ENCODE peak calls at places on chromosomes 7 and 10, in ten cellular contexts. I is mucosa of descending colon, L is hepatocyte, D is HCT116, G is PC-9, X is breast epithelium, H is Caco-2, W is cardiac muscle cell, A is colonic mucosa, B is ascending aorta. N is an unnamed sample. For H3K4me1 and H3K36me3, the result is how much of the 10 kb centered on the place peaks cover.

GRCh38 chr7:75969182-75969581 is 25.2 kb downstream of the TMEM120A start:
- DNase-seq in I (no peak), D (no peak), W (no peak), B (peak), X (no peak), L (no peak), H (no peak), A (peak), G (no peak), N (no peak)

GRCh38 chr7:153835104-153835503 is 217.1 kb upstream of the DPP6 start:
- DNase-seq in H (no peak), W (no peak), A (no peak), I (no peak), B (no peak), L (no peak), G (no peak), X (no peak), D (no peak), N (no peak)

GRCh38 chr10:66639351-66639750 is 286.5 kb upstream of the LRRTM3 start:
- DNase-seq in D (no peak), I (no peak), H (no peak), G (no peak), L (no peak), A (no peak), X (no peak), B (no peak), W (no peak), N (no peak)

GRCh38 chr7:135335628-135336139 is 102.0 kb downstream of the STRA8 start:
- DNase-seq in H (peak), X (peak), A (peak), W (peak), I (peak), B (no peak), L (peak), G (peak), D (peak), N (no peak)

GRCh38 chr10:1187151-1187854 is 131.1 kb downstream of the WDR37 start:
- DNase-seq in L (no peak), X (no peak), D (no peak), B (no peak), G (no peak), I (no peak), W (no peak), H (no peak), A (no peak), N (no peak)

GRCh38 chr10:77422491-77423338 is 214.9 kb downstream of the KCNMA1 start:
- DNase-seq in X (no peak), W (peak), H (no peak), A (no peak), B (no peak), G (no peak), I (no peak), D (no peak), L (no peak), N (no peak)

GRCh38 chr7:134083766-134084487 is 43.2 kb upstream of the LRGUK start:
- DNase-seq in I (no peak), W (no peak), D (no peak), B (no peak), A (no peak), X (no peak), G (peak), L (peak), H (no peak), N (no peak)

GRCh38 chr10:69769395-69769989 is 32.2 kb upstream of the COL13A1 start:
- DNase-seq in B (peak), L (peak), W (peak), I (no peak), G (peak), D (peak), A (no peak), H (peak), X (no peak), N (no peak)

GRCh38 chr7:90824386-90825307 is 228.5 kb downstream of the CDK14 start:
- DNase-seq in D (no peak), X (no peak), H (no peak), I (no peak), B (no peak), W (peak), G (no peak), A (no peak), L (no peak), N (no peak)

GRCh38 chr7:36154255-36155212 is 1.5 kb downstream of the EEPD1 start:
- DNase-seq in I (peak), X (no peak), B (no peak), W (no peak), A (no peak), L (peak), H (no peak), D (no peak), G (no peak), N (no peak)

GRCh38 chr10:74822101-74822500 is 4.3 kb upstream of the KAT6B start:
- DNase-seq in A (no peak), X (no peak), L (no peak), D (no peak), I (no peak), H (peak), W (no peak), B (no peak), G (no peak), N (no peak)

GRCh38 chr7:92708105-92709042 is 118.2 kb upstream of the FAM133B start:
- DNase-seq in L (no peak), A (no peak), H (no peak), G (no peak), X (no peak), D (no peak), W (no peak), I (no peak), B (no peak), N (no peak)

GRCh38 chr10:122782911-122783310 is 62.7 kb downstream of the CUZD1 start:
- DNase-seq in G (no peak), I (no peak), X (no peak), A (no peak), B (no peak), H (no peak), W (no peak), L (no peak), D (no peak), N (no peak)

GRCh38 chr10:78277734-78278404 is 244.2 kb downstream of the RPS24 start:
- DNase-seq in I (no peak), H (no peak), G (no peak), L (peak), A (no peak), D (no peak), W (peak), B (peak), X (no peak), N (no peak)

GRCh38 chr7:27148031-27148775 is 629 bp upstream of the HOXA6 start:
- DNase-seq in I (peak), A (peak), G (peak), D (no peak), W (no peak), B (peak), H (peak), X (peak), L (no peak), N (no peak)

GRCh38 chr10:132869621-132870020 is 72.7 kb downstream of the CFAP46 start:
- DNase-seq in A (no peak), W (no peak), X (no peak), G (no peak), L (no peak), H (no peak), B (peak), I (no peak), D (no peak), N (no peak)

GRCh38 chr10:103491729-103492364 is 1.7 kb upstream of the NEURL1 start:
- DNase-seq in D (peak), W (peak), G (peak), L (peak), X (no peak), I (no peak), A (no peak), B (no peak), H (peak), N (no peak)

GRCh38 chr10:71099731-71100361 is 112.5 kb upstream of the UNC5B start:
- DNase-seq in D (no peak), B (no peak), L (no peak), G (no peak), I (no peak), H (no peak), A (no peak), X (no peak), W (no peak), N (no peak)

GRCh38 chr10:121113385-121113696 is 262.2 kb downstream of the WDR11 start:
- DNase-seq in H (peak), G (no peak), I (no peak), B (no peak), X (no peak), A (no peak), W (no peak), D (peak), L (peak), N (no peak)

GRCh38 chr7:29626730-29627129 is 63.1 kb downstream of the PRR15 start:
- DNase-seq in H (no peak), W (no peak), A (no peak), B (no peak), X (no peak), L (no peak), I (no peak), D (no peak), G (no peak), N (no peak)

GRCh38 chr7:27248911-27249723 is 6.5 kb downstream of the EVX1 start:
- DNase-seq in X (no peak), D (no peak), G (no peak), I (no peak), H (no peak), L (no peak), A (no peak), W (peak), B (peak), N (no peak)

GRCh38 chr7:69599879-69600764 is 1.8 kb downstream of the AUTS2 start:
- DNase-seq in G (no peak), L (peak), B (no peak), H (peak), D (no peak), W (peak), A (peak), X (no peak), I (no peak), N (no peak)

GRCh38 chr10:34313353-34313752 is 501.7 kb downstream of the PARD3 start:
- DNase-seq in A (no peak), B (no peak), X (no peak), G (no peak), I (no peak), W (no peak), D (no peak), H (no peak), L (no peak), N (no peak)

GRCh38 chr10:62018141-62018911 is 116.8 kb downstream of the ARID5B start:
- DNase-seq in G (no peak), I (no peak), L (no peak), B (no peak), X (no peak), H (no peak), D (no peak), A (no peak), W (no peak), N (no peak)

GRCh38 chr10:15824498-15824897 is 35.8 kb downstream of the MINDY3 start:
- DNase-seq in D (no peak), H (no peak), L (no peak), X (no peak), I (no peak), A (no peak), W (peak), G (no peak), B (no peak), N (no peak)

GRCh38 chr10:125343118-125343752 is 182.9 kb upstream of the CTBP2 start:
- DNase-seq in A (peak), X (no peak), D (peak), B (no peak), G (no peak), I (peak), W (peak), H (peak), L (peak), N (no peak)

GRCh38 chr10:1411451-1411850 is 325.9 kb downstream of the ADARB2 start:
- DNase-seq in I (no peak), A (no peak), W (no peak), D (no peak), H (no peak), X (no peak), G (no peak), B (peak), L (no peak), N (no peak)

GRCh38 chr7:23594879-23595604 is 2.1 kb upstream of the CCDC126 start:
- DNase-seq in X (no peak), W (no peak), H (no peak), G (no peak), L (no peak), I (no peak), D (peak), B (no peak), A (no peak), N (no peak)

GRCh38 chr7:75869776-75870379 is 9.0 kb upstream of the RHBDD2 start:
- DNase-seq in X (no peak), H (no peak), B (no peak), W (no peak), L (no peak), G (no peak), A (no peak), D (no peak), I (no peak), N (no peak)

GRCh38 chr10:126932516-126932915 is 27.3 kb downstream of the DOCK1 start:
- DNase-seq in I (no peak), L (no peak), X (no peak), B (no peak), D (no peak), W (no peak), A (no peak), G (no peak), H (no peak), N (no peak)
- TF ChIP-seq CTCF in I (no peak), L (no peak), X (no peak), B (no peak), D (no peak), W (no peak), A (no peak), G (no peak), H (no peak), N (no peak)

DNA sequence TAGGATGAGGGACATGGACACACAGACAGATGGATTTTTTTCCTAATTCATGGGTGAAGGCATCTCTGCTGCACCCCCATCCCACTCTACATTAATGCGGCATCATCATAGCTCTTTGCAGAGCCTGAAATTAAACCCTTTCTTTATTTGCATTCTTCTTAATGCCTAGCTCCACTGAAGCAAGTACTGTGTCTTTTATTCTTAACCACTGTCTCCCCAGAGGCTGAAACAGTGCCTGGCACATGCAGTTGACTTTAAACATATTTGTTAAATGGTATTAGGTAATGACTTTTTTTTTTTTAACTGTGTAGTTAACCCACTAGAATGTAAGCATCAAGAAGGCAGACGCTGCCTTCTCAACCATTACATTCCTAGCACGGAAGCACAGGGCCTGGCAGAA is 73.5 kb downstream of the SMURF1 start:
- DNase-seq in H (no peak), G (no peak), I (no peak), L (no peak), X (no peak), D (no peak), B (no peak), W (no peak), A (no peak), N (no peak)
- H3K4me1 ChIP-seq in H (under half), G (under half), I (under half), L (under half), X (under half), D (under half), B (under half), W (under half), A (under half), N (half or more)

GRCh38 chr7:142338633-142339501 is 81.0 kb upstream of the PRSS58 start:
- DNase-seq in A (no peak), W (peak), H (peak), X (no peak), B (no peak), L (no peak), G (peak), I (no peak), D (peak), N (no peak)

GRCh38 chr7:142334806-142335205 is 76.9 kb upstream of the PRSS58 start:
- DNase-seq in I (no peak), G (no peak), A (no peak), H (no peak), L (no peak), W (no peak), D (no peak), X (no peak), B (no peak), N (no peak)

GRCh38 chr7:142332421-142332820 is 74.6 kb upstream of the PRSS58 start:
- DNase-seq in G (no peak), X (no peak), I (no peak), D (no peak), A (no peak), W (no peak), L (no peak), B (no peak), H (no peak), N (no peak)

GRCh38 chr7:142334236-142334635 is 76.4 kb upstream of the PRSS58 start:
- DNase-seq in I (no peak), G (no peak), B (no peak), L (no peak), D (no peak), H (no peak), X (no peak), W (no peak), A (no peak), N (no peak)

GRCh38 chr7:142337406-142338001 is 79.6 kb upstream of the PRSS58 start:
- DNase-seq in X (no peak), I (no peak), W (no peak), B (no peak), A (no peak), D (no peak), L (no peak), H (no peak), G (no peak), N (no peak)
- H3K36me3 ChIP-seq in X (under half), I (under half), W (under half), B (under half), A (under half), D (under half), L (under half), H (under half), G (under half), N (under half)

DNA sequence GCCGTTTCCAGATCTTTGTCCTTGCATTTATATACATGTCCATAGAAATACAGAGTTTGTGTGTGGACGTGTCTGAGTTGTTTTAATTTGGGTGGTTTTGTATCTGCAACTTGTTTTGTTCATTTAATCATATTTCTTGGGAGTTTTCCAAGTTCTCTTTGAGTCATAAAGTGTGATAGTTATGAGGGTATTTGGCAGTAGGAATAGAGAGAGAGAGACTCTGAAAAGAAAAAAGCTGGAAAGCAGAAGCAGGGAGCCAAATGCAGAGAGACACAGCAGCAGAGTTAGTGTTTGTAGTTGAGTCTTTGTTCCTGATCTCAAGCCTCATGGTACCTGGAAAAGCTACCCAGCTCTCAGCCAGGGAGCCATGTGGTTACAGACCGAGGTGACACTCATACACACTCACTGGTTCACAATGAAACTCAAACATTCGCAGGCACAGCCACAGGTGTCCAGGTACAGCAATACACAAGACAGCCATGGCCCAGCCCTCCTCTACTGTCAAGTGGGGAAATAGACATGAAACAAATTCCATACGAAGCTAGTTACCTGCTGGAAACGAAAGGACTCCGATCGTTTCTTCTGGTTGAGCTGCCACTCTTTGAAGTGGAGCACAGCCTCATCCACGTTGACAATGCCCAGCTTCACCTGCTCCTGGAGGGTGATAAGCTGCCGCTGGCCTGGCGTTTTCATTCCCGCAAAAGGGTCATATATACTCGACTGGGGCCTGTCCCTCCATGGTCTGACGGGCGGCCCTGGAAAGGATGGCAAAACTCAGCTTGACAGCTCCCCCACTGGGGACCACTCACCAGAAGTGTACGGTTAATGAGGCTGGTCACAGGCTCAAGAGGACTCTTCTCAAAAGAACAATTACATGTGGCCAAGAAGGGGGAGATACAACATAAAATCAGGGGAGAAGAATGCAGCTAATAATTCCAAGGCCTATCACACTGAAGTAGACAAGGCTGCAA is 33.3 kb upstream of the TM9SF3 start:
- DNase-seq in W (peak), B (peak), I (no peak), G (no peak), H (no peak), X (no peak), L (no peak), A (peak), D (no peak), N (no peak)
- TF ChIP-seq CTCF in W (no peak), B (no peak), I (no peak), G (no peak), H (no peak), X (no peak), L (no peak), A (no peak), D (no peak), N (no peak)

N was measured in esophagus squamous epithelium.